ENCODE peak calls at places on chromosomes 5 and 9, in four cellular contexts. I is K562, G is Panc1, N is HCT116. C is an unnamed sample.
A peak's percentile ranks its signal among the peaks of the same experiment; 100 is the strongest.

GRCh38 chr9:20495133-20495532 is 127.2 kb downstream of the MLLT3 start:
- DNase-seq in I (no peak), G (no peak), N (no peak), C (no peak)

GRCh38 chr5:14131855-14132503 is 11.2 kb upstream of the TRIO start:
- DNase-seq in N (no peak), G (no peak), I (no peak), C (peak; percentile 28)

GRCh38 chr5:157214399-157214798 is 33.8 kb downstream of the ITK start:
- DNase-seq in G (no peak), N (no peak), I (no peak), C (no peak)

GRCh38 chr9:77386187-77386586 is 208.9 kb downstream of the VPS13A start:
- DNase-seq in I (no peak), N (no peak), G (no peak), C (no peak)

GRCh38 chr9:92724528-92725265 is 39.9 kb downstream of the BICD2 start:
- DNase-seq in N (no peak), I (no peak), G (no peak), C (no peak)

GRCh38 chr5:117203584-117203983 is 629.0 kb upstream of the SEMA6A start:
- DNase-seq in N (no peak), I (no peak), G (no peak), C (no peak)

GRCh38 chr5:103764403-103764802 is 201.8 kb upstream of the NUDT12 start:
- DNase-seq in I (no peak), N (no peak), G (no peak), C (no peak)

GRCh38 chr9:17802249-17802857 is 223.5 kb downstream of the SH3GL2 start:
- DNase-seq in N (no peak), I (no peak), G (no peak), C (no peak)

DNA sequence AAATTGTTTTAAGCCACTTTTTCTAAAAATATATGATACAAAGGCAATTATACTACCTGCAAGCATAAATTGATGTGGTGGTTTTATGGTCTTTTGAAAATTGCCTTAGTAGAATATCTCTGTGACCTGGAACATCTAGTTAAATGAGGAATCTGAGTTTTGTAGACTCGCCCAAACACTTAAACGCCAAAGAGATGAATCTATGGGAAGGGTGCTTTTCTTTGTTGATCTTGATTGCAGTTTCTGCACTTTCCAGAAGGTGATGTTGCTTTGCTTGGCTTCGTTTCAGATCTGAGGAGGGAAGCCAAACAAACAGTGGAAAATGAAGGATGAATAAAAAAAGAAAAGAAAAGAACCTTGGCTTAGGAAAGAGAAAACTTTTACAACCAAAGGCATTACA is 1021.3 kb downstream of the NR2F1-AS1 start:
- DNase-seq in N (peak; percentile 51), G (no peak), I (no peak), C (no peak)
- TF ChIP-seq TCF7L2 in N (no peak), G (peak; percentile 92), I (no peak), C (no peak)

GRCh38 chr9:96758845-96759673 is 18.8 kb downstream of the ZNF510 start:
- DNase-seq in N (no peak), I (no peak), G (no peak), C (no peak)

GRCh38 chr9:96766199-96766598 is 11.7 kb downstream of the ZNF510 start:
- DNase-seq in N (no peak), G (no peak), I (no peak), C (no peak)

GRCh38 chr9:96762562-96762961 is 15.3 kb downstream of the ZNF510 start:
- DNase-seq in I (no peak), N (no peak), G (no peak), C (no peak)
- TF ChIP-seq TCF7L2 in I (no peak), N (no peak), G (no peak), C (no peak)

GRCh38 chr5:148729182-148729581 is 74.9 kb upstream of the HTR4 start:
- DNase-seq in G (no peak), I (peak; percentile 33), N (no peak), C (no peak)

GRCh38 chr5:148720257-148720656 is 65.9 kb upstream of the HTR4 start:
- DNase-seq in G (no peak), I (no peak), N (no peak), C (no peak)

GRCh38 chr5:148730272-148730954 is 76.1 kb upstream of the HTR4 start:
- DNase-seq in I (no peak), N (no peak), G (no peak), C (no peak)

GRCh38 chr5:148723143-148723542 is 68.8 kb upstream of the HTR4 start:
- DNase-seq in I (no peak), N (no peak), G (no peak), C (no peak)

DNA sequence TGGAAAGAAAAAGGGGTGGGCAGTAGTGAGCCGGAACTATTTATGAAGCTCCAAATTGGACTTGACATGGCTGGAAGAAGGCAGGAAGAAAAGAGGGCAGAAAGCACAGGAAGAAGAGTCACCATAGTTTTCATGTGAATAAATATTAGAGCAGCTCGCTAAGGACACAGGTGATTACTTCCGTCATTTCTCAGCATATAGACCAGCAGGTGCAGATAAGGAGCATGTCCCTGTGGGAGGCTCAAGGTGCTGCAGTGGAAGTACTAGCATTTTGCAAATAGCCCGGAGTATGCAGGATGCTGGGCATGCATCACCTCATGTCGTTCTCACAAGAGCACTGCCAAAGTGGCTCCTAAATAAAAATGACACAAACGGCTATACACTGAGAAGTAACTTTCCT is 71.3 kb upstream of the HTR4 start:
- DNase-seq in G (no peak), I (no peak), N (no peak), C (no peak)
- TF ChIP-seq TCF7L2 in G (no peak), I (no peak), N (no peak), C (no peak)

DNA sequence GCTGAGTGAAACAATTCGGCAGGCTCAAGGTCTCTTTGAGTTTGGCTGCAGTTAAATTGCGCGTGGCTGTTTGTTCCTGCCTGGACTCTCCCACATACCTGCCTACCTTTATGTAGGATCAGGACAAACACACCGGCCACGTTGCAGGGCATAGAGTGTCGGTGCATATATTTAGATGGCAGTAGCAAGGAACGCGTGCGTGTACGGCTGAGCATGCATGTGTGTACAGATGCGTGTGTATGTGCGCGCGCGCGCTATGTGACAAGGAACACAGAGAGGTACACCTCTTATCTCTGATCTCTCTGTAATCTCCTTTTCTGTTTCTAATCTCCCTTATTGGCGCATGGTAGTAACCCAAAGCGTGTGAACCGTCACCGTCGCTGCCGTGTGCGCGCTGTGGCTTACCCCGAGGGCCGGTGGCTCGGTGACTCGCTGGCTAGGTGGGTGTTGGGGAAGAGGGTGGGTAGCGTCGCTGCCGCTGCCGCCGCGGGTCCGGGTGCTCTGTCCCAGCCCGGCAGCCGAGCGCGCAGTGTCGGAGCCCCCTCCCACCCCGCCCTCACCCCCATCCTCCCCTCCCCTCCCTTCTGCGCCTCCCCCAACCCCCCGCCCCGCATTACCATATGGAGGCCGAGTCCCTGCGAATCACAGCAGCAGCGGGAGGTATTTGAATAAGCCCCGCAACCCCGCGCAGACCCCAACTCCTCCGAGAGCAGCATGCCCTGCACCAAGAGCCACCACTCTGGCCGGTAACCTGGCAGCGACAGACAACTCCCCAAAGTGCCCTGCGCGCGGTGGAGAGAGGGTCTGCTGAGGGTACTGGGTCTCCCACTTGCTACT is 204.8 kb downstream of the MEF2C start:
- DNase-seq in I (no peak), N (no peak), G (no peak), C (no peak)
- TF ChIP-seq TCF7L2 in I (no peak), N (no peak), G (no peak), C (no peak)

C was measured in HepG2.